ENCODE peak calls at places on chromosome 7, in eight cellular contexts. N is fibroblast of lung; X is tibial nerve; Q is OCI-LY7; O is cardiac muscle cell; V is left ventricle myocardium inferior; Z is CD8-positive, alpha-beta memory T cell; A is body of pancreas. U is an unnamed sample.

GRCh38 chr7:10156972-10157371 is 816.7 kb upstream of the PHF14 start:
- DNase-seq in A (no peak), O (peak; percentile 20), X (no peak), Z (no peak), N (no peak), V (no peak), Q (no peak), U (no peak)

GRCh38 chr7:155007947-155008346 is 5.0 kb upstream of the PAXIP1 start:
- DNase-seq in N (peak; percentile 5), O (peak; percentile 8), A (no peak), Z (no peak), Q (peak; percentile 64), X (no peak), V (no peak), U (peak; percentile 50)

GRCh38 chr7:107579881-107580715 is at the start of gene BCAP29:
- DNase-seq in V (peak; percentile 84), Q (peak; percentile 82), O (peak; percentile 70), A (peak; percentile 83), X (peak; percentile 28), N (peak; percentile 47), Z (peak; percentile 73), U (peak; percentile 59)

GRCh38 chr7:101255841-101256240 is 11.0 kb upstream of the FIS1 start:
- DNase-seq in Q (no peak), A (no peak), X (no peak), Z (no peak), V (no peak), N (no peak), O (no peak), U (no peak)

GRCh38 chr7:4042402-4042801 is 639.7 kb upstream of the FOXK1 start:
- DNase-seq in Z (no peak), A (no peak), N (no peak), X (no peak), V (no peak), Q (no peak), O (no peak), U (no peak)

GRCh38 chr7:122299624-122299934 is 5.0 kb downstream of the FEZF1 start:
- DNase-seq in Z (no peak), O (no peak), A (no peak), V (no peak), X (no peak), Q (no peak), N (no peak), U (no peak)

GRCh38 chr7:14055813-14056212 is 66.3 kb upstream of the ETV1 start:
- DNase-seq in V (no peak), X (no peak), Z (no peak), O (no peak), A (no peak), N (no peak), Q (no peak), U (no peak)

GRCh38 chr7:70154521-70155180 is 556.4 kb downstream of the AUTS2 start:
- DNase-seq in Q (no peak), X (no peak), O (no peak), N (no peak), V (no peak), A (no peak), Z (no peak), U (no peak)

GRCh38 chr7:84950836-84951235 is 236.0 kb downstream of the SEMA3D start:
- DNase-seq in Q (no peak), Z (no peak), O (peak; percentile 7), N (peak; percentile 22), X (no peak), A (no peak), V (no peak), U (no peak)

GRCh38 chr7:143887078-143887477 is 14.9 kb downstream of the TCAF1 start:
- DNase-seq in V (no peak), N (no peak), A (no peak), Z (no peak), Q (no peak), O (no peak), X (no peak), U (no peak)

GRCh38 chr7:91883676-91884362 is 3.3 kb upstream of the MTERF1 start:
- DNase-seq in N (no peak), O (peak; percentile 7), X (no peak), Z (no peak), V (no peak), A (no peak), Q (no peak), U (no peak)

GRCh38 chr7:28088032-28088431 is 92.6 kb downstream of the JAZF1 start:
- DNase-seq in Z (no peak), O (peak; percentile 74), N (peak; percentile 51), V (no peak), A (no peak), Q (no peak), X (no peak), U (no peak)

GRCh38 chr7:139560678-139561077 is 37.2 kb downstream of the CLEC2L start:
- DNase-seq in V (peak; percentile 27), N (no peak), Z (no peak), A (no peak), Q (no peak), O (no peak), X (no peak), U (no peak)

GRCh38 chr7:69684955-69685631 is 86.8 kb downstream of the AUTS2 start:
- DNase-seq in N (no peak), A (no peak), V (no peak), O (no peak), X (no peak), Z (no peak), Q (no peak), U (no peak)

GRCh38 chr7:108222236-108222892 is 92.2 kb upstream of the LAMB4 start:
- DNase-seq in N (peak; percentile 41), O (peak; percentile 79), A (peak; percentile 33), Q (no peak), Z (no peak), X (no peak), V (no peak), U (no peak)

GRCh38 chr7:154696556-154696955 is 306.4 kb downstream of the PAXIP1 start:
- DNase-seq in V (no peak), O (no peak), Q (no peak), X (no peak), A (no peak), N (no peak), Z (no peak), U (no peak)

GRCh38 chr7:70389752-70390151 is 742.2 kb upstream of the GALNT17 start:
- DNase-seq in N (no peak), X (no peak), Z (no peak), V (no peak), O (no peak), Q (no peak), A (no peak), U (no peak)

GRCh38 chr7:142519077-142519789 is 230.0 kb upstream of the PRSS1 start:
- DNase-seq in V (no peak), N (peak; percentile 35), O (no peak), Q (no peak), Z (no peak), X (no peak), A (no peak), U (no peak)

GRCh38 chr7:85285502-85285901 is 98.6 kb upstream of the SEMA3D start:
- DNase-seq in X (no peak), V (no peak), A (no peak), O (no peak), N (no peak), Q (no peak), Z (no peak), U (no peak)

DNA sequence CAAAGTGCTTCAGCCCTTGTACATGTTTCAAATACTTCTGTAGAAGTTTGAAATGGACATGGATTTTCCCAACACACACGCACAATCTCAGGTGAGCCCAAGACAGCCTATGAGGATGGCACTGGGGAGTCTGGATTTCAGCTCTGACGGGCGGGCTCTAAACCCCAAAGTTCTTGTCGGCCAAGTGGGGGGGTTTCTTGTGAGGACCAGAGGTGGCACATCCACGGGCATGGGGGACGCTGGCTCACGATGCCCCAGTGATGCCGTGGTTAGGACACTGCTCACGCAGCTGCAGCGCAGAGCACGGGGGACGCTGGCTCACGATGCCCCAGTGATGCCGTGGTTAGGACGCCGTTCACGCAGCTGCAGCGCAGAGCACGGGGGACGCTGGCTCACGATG is 280.1 kb downstream of the DNAJB6 start:
- DNase-seq in N (no peak), X (no peak), Z (no peak), O (no peak), Q (no peak), A (no peak), V (no peak), U (no peak)
- H3K4me1 ChIP-seq in N (no peaks in the 10 kb centered on the region), X (no peaks in the 10 kb centered on the region), Z (peaks cover 11% of the 10 kb centered on the region), O (no peaks in the 10 kb centered on the region), Q (no peaks in the 10 kb centered on the region), A (no peaks in the 10 kb centered on the region), V (peaks cover 19% of the 10 kb centered on the region), U (peaks cover 19% of the 10 kb centered on the region)

DNA sequence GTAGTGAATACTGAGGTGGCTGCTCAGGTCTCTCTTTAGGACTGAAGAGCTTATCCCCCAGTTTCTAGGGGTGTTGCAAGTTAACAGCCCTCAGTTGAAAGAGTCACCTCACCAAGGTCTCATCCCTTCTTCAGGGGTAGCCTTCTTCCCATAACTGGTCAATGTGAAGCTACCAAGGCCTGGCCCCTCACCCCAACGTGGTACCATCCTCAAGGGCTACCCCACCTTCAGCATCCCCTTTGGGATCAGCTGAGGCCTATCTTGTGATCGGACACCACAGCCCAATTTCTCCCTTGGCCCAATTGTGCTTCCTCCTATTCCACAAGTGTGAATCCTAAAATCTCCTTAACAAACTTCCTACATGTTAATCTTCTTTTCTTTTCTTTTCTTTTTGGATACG is 289.5 kb upstream of the MKLN1 start:
- DNase-seq in N (no peak), Q (no peak), A (no peak), X (no peak), V (no peak), O (no peak), Z (no peak), U (no peak)
- H3K4me1 ChIP-seq in N (peaks cover 3% of the 10 kb centered on the region), Q (peaks cover 3% of the 10 kb centered on the region), A (peaks cover 24% of the 10 kb centered on the region), X (peaks cover 8% of the 10 kb centered on the region), V (peaks cover 80% of the 10 kb centered on the region), O (no peaks in the 10 kb centered on the region), Z (peaks cover 49% of the 10 kb centered on the region), U (peaks cover 62% of the 10 kb centered on the region)

DNA sequence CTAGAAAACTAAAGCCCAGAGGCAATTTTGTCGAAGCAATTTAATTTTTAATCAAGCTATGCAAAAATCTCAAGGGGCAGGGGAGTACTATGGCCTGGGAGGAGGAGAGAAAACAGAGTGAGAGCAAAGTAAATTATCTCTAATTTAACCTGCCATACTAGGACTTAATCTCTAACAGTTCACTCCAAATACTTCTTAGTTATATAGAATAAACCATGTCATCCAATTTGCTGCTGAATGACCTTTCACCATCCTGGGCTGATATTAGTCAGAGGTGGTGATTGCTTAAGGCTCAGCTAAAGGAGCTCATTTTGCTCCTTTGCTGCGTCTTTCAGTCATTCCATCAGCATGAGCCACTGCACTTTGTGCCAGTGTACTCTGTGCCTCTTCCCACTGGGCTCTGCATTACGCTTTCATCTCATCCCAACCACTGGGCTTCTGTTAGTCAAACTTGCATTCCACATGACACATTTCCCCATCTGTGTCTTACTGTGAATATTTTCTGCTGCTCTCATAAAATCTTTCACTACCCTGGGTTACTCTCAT is 84.2 kb downstream of the CD36 start:
- DNase-seq in Z (no peak), Q (no peak), A (peak; percentile 28), N (peak; percentile 100), O (peak; percentile 98), X (peak; percentile 32), V (peak; percentile 20), U (no peak)
- H3K4me1 ChIP-seq in Z (no peaks in the 10 kb centered on the region), Q (no peaks in the 10 kb centered on the region), A (no peaks in the 10 kb centered on the region), N (peaks cover 35% of the 10 kb centered on the region), O (peaks cover 14% of the 10 kb centered on the region), X (no peaks in the 10 kb centered on the region), V (peaks cover 15% of the 10 kb centered on the region), U (no peaks in the 10 kb centered on the region)

DNA sequence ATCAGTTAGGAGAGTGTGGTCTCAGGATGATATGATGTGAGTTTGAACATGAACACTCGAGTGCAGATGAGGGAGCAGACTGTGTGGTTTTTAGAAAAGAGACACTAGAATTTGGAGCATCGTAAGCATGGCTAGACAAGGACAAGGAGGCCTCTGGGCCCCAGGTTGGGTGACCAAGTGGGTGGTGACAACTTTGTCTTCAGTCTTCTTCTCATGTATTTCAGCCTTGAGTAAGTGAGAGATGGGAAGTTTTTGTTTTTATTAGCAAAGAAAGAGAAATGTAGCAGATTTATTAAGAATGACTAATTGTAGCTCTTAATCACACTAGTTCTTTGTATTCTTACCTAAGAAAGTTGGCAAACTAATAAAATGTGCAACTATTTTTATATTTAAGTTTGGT is 16.3 kb downstream of the TES start:
- DNase-seq in Q (no peak), X (no peak), O (no peak), V (no peak), A (no peak), Z (no peak), N (no peak), U (no peak)
- H3K4me1 ChIP-seq in Q (no peaks in the 10 kb centered on the region), X (no peaks in the 10 kb centered on the region), O (no peaks in the 10 kb centered on the region), V (peaks cover 45% of the 10 kb centered on the region), A (peaks cover 28% of the 10 kb centered on the region), Z (peaks cover 87% of the 10 kb centered on the region), N (peaks cover 24% of the 10 kb centered on the region), U (peaks cover 76% of the 10 kb centered on the region)

U was measured in CD4-positive, CD25-positive, alpha-beta regulatory T cell.